ENCODE peak calls at places on chromosomes 6 and 20, in four cellular contexts. N is AG20443; W is activated naive CD8-positive, alpha-beta T cell treated with anti-CD3 and anti-CD28 coated beads for 36 hours; J is cardiac fibroblast. M is an unnamed sample.

GRCh38 chr20:56400001-56400640 is 7.7 kb downstream of the CSTF1 start:
- DNase-seq in N (peak), W (peak), J (peak), M (peak)

GRCh38 chr6:53361549-53362031 is 12.8 kb upstream of the ELOVL5 start:
- DNase-seq in J (no peak), N (no peak), W (peak), M (no peak)

GRCh38 chr20:22795897-22796296 is 211.5 kb upstream of the FOXA2 start:
- DNase-seq in N (peak), J (peak), W (no peak), M (peak)

GRCh38 chr6:4134841-4135664 is at the start of gene ECI2:
- DNase-seq in N (peak), W (peak), J (no peak), M (peak)

GRCh38 chr6:125198285-125199009 is 44.9 kb downstream of the TPD52L1 start:
- DNase-seq in W (no peak), J (no peak), N (no peak), M (no peak)

GRCh38 chr6:167762259-167762962 is 64.3 kb upstream of the AFDN start:
- DNase-seq in J (peak), W (no peak), N (no peak), M (no peak)

GRCh38 chr6:12324096-12324495 is 33.9 kb downstream of the EDN1 start:
- DNase-seq in J (peak), W (no peak), N (peak), M (no peak)

GRCh38 chr20:34639755-34640222 is 37.1 kb downstream of the PIGU start:
- DNase-seq in W (no peak), J (no peak), N (no peak), M (no peak)

GRCh38 chr20:43658723-43659419 is 8.0 kb upstream of the MYBL2 start:
- DNase-seq in W (no peak), N (no peak), J (no peak), M (no peak)

GRCh38 chr6:119026822-119027221 is 51.6 kb downstream of the FAM184A start:
- DNase-seq in N (no peak), W (no peak), J (no peak), M (no peak)

GRCh38 chr20:38870733-38871559 is 55.3 kb upstream of the FAM83D start:
- DNase-seq in J (no peak), W (no peak), N (no peak), M (no peak)

GRCh38 chr20:42267793-42268381 is 649.7 kb upstream of the CHD6 start:
- DNase-seq in J (no peak), N (no peak), W (no peak), M (no peak)

GRCh38 chr6:166530211-166531045 is 56.0 kb downstream of the RAMACL start:
- DNase-seq in N (no peak), W (no peak), J (no peak), M (no peak)

GRCh38 chr20:36093025-36093803 is 61.3 kb upstream of the EPB41L1 start:
- DNase-seq in J (peak), N (peak), W (peak), M (peak)